ENCODE peak calls at places on chromosome X, in seven cellular contexts. One of them, this sample, is unnamed.

GRCh38 chrX:97616883-97617510 is 733.3 kb downstream of the RPA4 start:
- DNase-seq in upper lobe of left lung: no peak
- DNase-seq in aorta: no peak
- DNase-seq in GM23338: no peak
- DNase-seq in hepatocyte: peak; percentile 44
- DNase-seq in sigmoid colon: no peak
- DNase-seq in heart left ventricle: no peak
- DNase-seq in this sample: no peak

GRCh38 chrX:56853436-56853835 is 124.4 kb downstream of the NBDY start:
- DNase-seq in upper lobe of left lung: no peak
- DNase-seq in aorta: no peak
- DNase-seq in GM23338: no peak
- DNase-seq in hepatocyte: no peak
- DNase-seq in sigmoid colon: no peak
- DNase-seq in heart left ventricle: no peak
- DNase-seq in this sample: no peak

GRCh38 chrX:34656842-34657780 is at the start of gene TMEM47:
- DNase-seq in upper lobe of left lung: peak; percentile 64
- DNase-seq in aorta: peak; percentile 90
- DNase-seq in GM23338: peak; percentile 87
- DNase-seq in hepatocyte: peak; percentile 93
- DNase-seq in sigmoid colon: peak; percentile 86
- DNase-seq in heart left ventricle: peak; percentile 78
- DNase-seq in this sample: peak; percentile 29

GRCh38 chrX:40175416-40176255 is 77.9 kb upstream of the BCOR start:
- DNase-seq in upper lobe of left lung: peak; percentile 75
- DNase-seq in aorta: peak; percentile 88
- DNase-seq in GM23338: peak; percentile 42
- DNase-seq in hepatocyte: peak; percentile 84
- DNase-seq in sigmoid colon: peak; percentile 89
- DNase-seq in heart left ventricle: peak; percentile 82
- DNase-seq in this sample: peak; percentile 78

GRCh38 chrX:87664381-87664780 is 146.8 kb downstream of the KLHL4 start:
- DNase-seq in upper lobe of left lung: no peak
- DNase-seq in aorta: no peak
- DNase-seq in GM23338: peak; percentile 43
- DNase-seq in hepatocyte: peak; percentile 51
- DNase-seq in sigmoid colon: no peak
- DNase-seq in heart left ventricle: no peak
- DNase-seq in this sample: no peak

GRCh38 chrX:69238153-69238959 is 73.1 kb upstream of the PJA1 start:
- DNase-seq in upper lobe of left lung: no peak
- DNase-seq in aorta: peak; percentile 76
- DNase-seq in GM23338: no peak
- DNase-seq in hepatocyte: no peak
- DNase-seq in sigmoid colon: peak; percentile 80
- DNase-seq in heart left ventricle: no peak
- DNase-seq in this sample: no peak

GRCh38 chrX:19964017-19964710 is 26.7 kb downstream of the BCLAF3 start:
- DNase-seq in upper lobe of left lung: no peak
- DNase-seq in aorta: no peak
- DNase-seq in GM23338: no peak
- DNase-seq in hepatocyte: no peak
- DNase-seq in sigmoid colon: no peak
- DNase-seq in heart left ventricle: no peak
- DNase-seq in this sample: no peak

GRCh38 chrX:135707880-135708279 is 5.6 kb upstream of the CT45A1 start:
- DNase-seq in upper lobe of left lung: no peak
- DNase-seq in aorta: no peak
- DNase-seq in GM23338: peak; percentile 86
- DNase-seq in hepatocyte: no peak
- DNase-seq in sigmoid colon: no peak
- DNase-seq in heart left ventricle: no peak
- DNase-seq in this sample: no peak

GRCh38 chrX:6407541-6407940 is 127.4 kb downstream of the VCX3A start:
- DNase-seq in upper lobe of left lung: no peak
- DNase-seq in aorta: no peak
- DNase-seq in GM23338: no peak
- DNase-seq in hepatocyte: no peak
- DNase-seq in sigmoid colon: no peak
- DNase-seq in heart left ventricle: no peak
- DNase-seq in this sample: no peak

GRCh38 chrX:118226060-118226428 is 109.4 kb upstream of the KLHL13 start:
- DNase-seq in upper lobe of left lung: no peak
- DNase-seq in aorta: no peak
- DNase-seq in GM23338: peak; percentile 16
- DNase-seq in hepatocyte: peak; percentile 26
- DNase-seq in sigmoid colon: no peak
- DNase-seq in heart left ventricle: no peak
- DNase-seq in this sample: peak; percentile 40

GRCh38 chrX:103537871-103538387 is 18.6 kb upstream of the RAB40A start:
- DNase-seq in upper lobe of left lung: no peak
- DNase-seq in aorta: no peak
- DNase-seq in GM23338: no peak
- DNase-seq in hepatocyte: no peak
- DNase-seq in sigmoid colon: no peak
- DNase-seq in heart left ventricle: no peak
- DNase-seq in this sample: no peak

GRCh38 chrX:103540145-103540544 is 20.9 kb upstream of the RAB40A start:
- DNase-seq in upper lobe of left lung: no peak
- DNase-seq in aorta: no peak
- DNase-seq in GM23338: no peak
- DNase-seq in hepatocyte: peak; percentile 32
- DNase-seq in sigmoid colon: no peak
- DNase-seq in heart left ventricle: no peak
- DNase-seq in this sample: no peak

GRCh38 chrX:103536732-103537131 is 17.4 kb upstream of the RAB40A start:
- DNase-seq in upper lobe of left lung: no peak
- DNase-seq in aorta: no peak
- DNase-seq in GM23338: no peak
- DNase-seq in hepatocyte: no peak
- DNase-seq in sigmoid colon: no peak
- DNase-seq in heart left ventricle: no peak
- DNase-seq in this sample: no peak

GRCh38 chrX:103538728-103539127 is 19.4 kb upstream of the RAB40A start:
- DNase-seq in upper lobe of left lung: no peak
- DNase-seq in aorta: no peak
- DNase-seq in GM23338: no peak
- DNase-seq in hepatocyte: peak; percentile 35
- DNase-seq in sigmoid colon: no peak
- DNase-seq in heart left ventricle: no peak
- DNase-seq in this sample: no peak

DNA sequence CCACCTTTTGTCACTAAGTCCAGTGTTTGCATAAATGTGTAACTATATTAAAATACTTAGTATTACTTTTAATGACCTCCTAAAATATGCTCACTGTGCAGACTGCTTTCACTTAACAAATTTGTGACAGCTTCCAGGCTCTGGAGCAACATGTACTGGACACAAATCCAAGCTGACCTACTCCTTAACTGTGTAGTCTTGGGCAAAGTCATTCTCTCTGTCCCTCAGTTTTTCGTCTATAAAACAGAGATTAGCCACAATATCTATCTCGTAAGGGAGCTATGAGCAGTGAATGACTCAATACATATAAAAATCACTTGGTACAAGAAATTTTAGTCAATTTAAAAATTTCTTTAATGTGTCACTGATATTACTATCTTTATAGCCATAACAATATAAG is 20.4 kb upstream of the RAB40A start:
- DNase-seq in upper lobe of left lung: no peak
- DNase-seq in aorta: no peak
- DNase-seq in GM23338: no peak
- DNase-seq in hepatocyte: no peak
- DNase-seq in sigmoid colon: no peak
- DNase-seq in heart left ventricle: no peak
- DNase-seq in this sample: no peak
- H3K4me1 ChIP-seq in upper lobe of left lung: no peaks in the 10 kb centered on the region
- H3K4me1 ChIP-seq in aorta: no peaks in the 10 kb centered on the region
- H3K4me1 ChIP-seq in GM23338: no peaks in the 10 kb centered on the region
- H3K4me1 ChIP-seq in hepatocyte: peaks cover 35% of the 10 kb centered on the region
- H3K4me1 ChIP-seq in sigmoid colon: no peaks in the 10 kb centered on the region
- H3K4me1 ChIP-seq in heart left ventricle: no peaks in the 10 kb centered on the region
- H3K4me1 ChIP-seq in this sample: no peaks in the 10 kb centered on the region

GRCh38 chrX:154785711-154786110 is 19.6 kb downstream of the MPP1 start:
- DNase-seq in upper lobe of left lung: no peak
- DNase-seq in aorta: no peak
- DNase-seq in GM23338: no peak
- DNase-seq in hepatocyte: no peak
- DNase-seq in sigmoid colon: no peak
- DNase-seq in heart left ventricle: no peak
- DNase-seq in this sample: no peak

GRCh38 chrX:154780968-154781367 is 18.3 kb downstream of the DKC1 start:
- DNase-seq in upper lobe of left lung: no peak
- DNase-seq in aorta: no peak
- DNase-seq in GM23338: no peak
- DNase-seq in hepatocyte: no peak
- DNase-seq in sigmoid colon: no peak
- DNase-seq in heart left ventricle: no peak
- DNase-seq in this sample: no peak

GRCh38 chrX:154779261-154779660 is 16.6 kb downstream of the DKC1 start:
- DNase-seq in upper lobe of left lung: no peak
- DNase-seq in aorta: no peak
- DNase-seq in GM23338: no peak
- DNase-seq in hepatocyte: no peak
- DNase-seq in sigmoid colon: no peak
- DNase-seq in heart left ventricle: no peak
- DNase-seq in this sample: no peak

DNA sequence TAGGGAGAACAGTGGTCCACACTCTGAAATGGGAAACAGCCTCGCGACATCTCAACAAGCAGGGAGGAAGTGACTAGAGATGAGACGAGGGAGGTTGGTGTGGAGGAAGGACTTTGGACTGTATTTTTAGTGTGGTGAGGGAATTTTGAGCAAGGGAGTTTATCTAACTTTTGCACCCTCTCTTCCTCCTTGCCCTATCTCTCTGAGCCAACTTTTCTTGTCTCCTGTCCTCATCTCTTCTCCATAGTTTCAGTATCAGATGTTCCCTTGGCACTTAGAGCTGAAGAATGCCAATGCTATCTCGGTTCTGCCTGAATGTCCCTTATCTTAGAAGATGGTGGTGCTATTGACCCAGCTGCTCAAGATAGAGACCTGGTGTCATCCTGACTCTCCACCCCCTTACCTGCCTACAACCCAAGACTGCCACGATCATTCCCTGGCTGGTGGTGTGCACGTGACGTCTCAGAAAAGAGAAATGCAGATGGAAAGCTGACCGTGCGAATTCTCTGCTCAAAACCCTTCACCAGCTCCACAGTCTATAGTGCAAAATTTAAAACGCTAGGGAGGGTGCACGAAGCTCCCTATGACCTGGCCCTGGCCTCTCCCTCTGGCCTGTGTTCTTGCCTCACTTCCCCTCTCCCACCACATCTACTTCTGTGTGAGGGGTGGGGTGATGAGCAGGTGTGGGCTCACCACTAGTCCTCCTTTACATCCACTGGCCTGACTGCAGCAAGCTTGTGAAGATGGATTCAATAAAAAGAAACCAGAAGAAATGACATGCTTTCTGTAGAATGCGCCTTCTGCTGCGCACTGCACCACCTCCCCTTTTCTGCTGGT is 20.9 kb downstream of the MPP1 start:
- DNase-seq in upper lobe of left lung: no peak
- DNase-seq in aorta: no peak
- DNase-seq in GM23338: no peak
- DNase-seq in hepatocyte: no peak
- DNase-seq in sigmoid colon: no peak
- DNase-seq in heart left ventricle: no peak
- DNase-seq in this sample: no peak
- H3K4me3 ChIP-seq in upper lobe of left lung: no peak overlapping the region
- H3K4me3 ChIP-seq in aorta: no peak overlapping the region
- H3K4me3 ChIP-seq in GM23338: no peak overlapping the region
- H3K4me3 ChIP-seq in hepatocyte: no peak overlapping the region
- H3K4me3 ChIP-seq in sigmoid colon: no peak overlapping the region
- H3K4me3 ChIP-seq in heart left ventricle: no peak overlapping the region
- H3K4me3 ChIP-seq in this sample: no peak overlapping the region

DNA sequence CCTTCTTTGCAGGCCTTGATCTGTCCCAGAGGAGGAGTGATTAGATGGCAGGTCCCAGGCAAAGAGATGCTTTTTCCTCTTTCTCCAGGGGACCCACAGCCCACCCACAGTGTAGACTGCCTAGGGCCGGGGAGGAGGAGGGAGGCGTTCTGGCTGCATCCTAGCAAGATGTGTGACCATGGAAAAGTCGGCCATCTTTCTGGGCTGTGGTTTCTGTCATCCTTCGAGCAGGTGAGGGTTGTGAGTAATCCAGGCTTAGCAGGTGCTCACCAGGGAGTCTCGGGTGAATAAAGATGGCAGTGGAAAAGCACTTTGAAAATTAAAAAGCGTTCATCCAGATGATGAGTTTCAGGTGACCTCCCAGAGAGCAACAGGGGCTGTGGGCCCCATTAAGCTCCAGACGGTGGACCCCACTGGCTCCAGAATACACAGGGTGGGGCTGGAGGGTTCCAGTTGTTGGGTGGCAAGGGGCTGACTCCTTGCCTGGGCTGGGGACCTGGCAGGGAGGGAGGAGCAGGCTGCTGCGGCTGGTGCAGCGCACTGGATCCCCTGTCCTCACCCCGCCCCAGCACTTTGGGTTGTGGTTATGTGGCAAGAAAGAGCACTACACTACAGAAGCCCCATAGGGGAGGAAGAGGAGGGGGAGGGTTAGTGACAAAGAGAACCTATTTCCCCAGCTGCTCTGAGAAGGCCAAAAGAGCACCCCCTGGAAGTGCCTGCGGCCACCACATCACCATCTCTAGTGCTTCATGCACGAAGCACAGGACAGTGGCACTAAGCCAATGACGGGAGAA is 23.7 kb downstream of the ELF4 start:
- DNase-seq in upper lobe of left lung: peak; percentile 63
- DNase-seq in aorta: no peak
- DNase-seq in GM23338: no peak
- DNase-seq in hepatocyte: no peak
- DNase-seq in sigmoid colon: no peak
- DNase-seq in heart left ventricle: no peak
- DNase-seq in this sample: peak; percentile 45
- H3K4me1 ChIP-seq in upper lobe of left lung: peaks cover 27% of the 10 kb centered on the region
- H3K4me1 ChIP-seq in aorta: no peaks in the 10 kb centered on the region
- H3K4me1 ChIP-seq in GM23338: peaks cover 3% of the 10 kb centered on the region
- H3K4me1 ChIP-seq in hepatocyte: peaks cover 4% of the 10 kb centered on the region
- H3K4me1 ChIP-seq in sigmoid colon: peaks cover 12% of the 10 kb centered on the region
- H3K4me1 ChIP-seq in heart left ventricle: peaks cover 4% of the 10 kb centered on the region
- H3K4me1 ChIP-seq in this sample: peaks cover 3% of the 10 kb centered on the region

GRCh38 chrX:71953946-71954345 is 43.3 kb downstream of the NHSL2 start:
- DNase-seq in upper lobe of left lung: no peak
- DNase-seq in aorta: no peak
- DNase-seq in GM23338: no peak
- DNase-seq in hepatocyte: no peak
- DNase-seq in sigmoid colon: no peak
- DNase-seq in heart left ventricle: no peak
- DNase-seq in this sample: no peak

GRCh38 chrX:71955530-71956120 is 45.0 kb downstream of the NHSL2 start:
- DNase-seq in upper lobe of left lung: no peak
- DNase-seq in aorta: no peak
- DNase-seq in GM23338: no peak
- DNase-seq in hepatocyte: no peak
- DNase-seq in sigmoid colon: no peak
- DNase-seq in heart left ventricle: no peak
- DNase-seq in this sample: no peak

GRCh38 chrX:71954458-71954857 is 43.8 kb downstream of the NHSL2 start:
- DNase-seq in upper lobe of left lung: no peak
- DNase-seq in aorta: no peak
- DNase-seq in GM23338: no peak
- DNase-seq in hepatocyte: no peak
- DNase-seq in sigmoid colon: no peak
- DNase-seq in heart left ventricle: no peak
- DNase-seq in this sample: no peak

GRCh38 chrX:71950066-71950465 is 39.4 kb downstream of the NHSL2 start:
- DNase-seq in upper lobe of left lung: no peak
- DNase-seq in aorta: no peak
- DNase-seq in GM23338: no peak
- DNase-seq in hepatocyte: no peak
- DNase-seq in sigmoid colon: no peak
- DNase-seq in heart left ventricle: no peak
- DNase-seq in this sample: no peak

GRCh38 chrX:71953391-71953790 is 42.7 kb downstream of the NHSL2 start:
- DNase-seq in upper lobe of left lung: no peak
- DNase-seq in aorta: no peak
- DNase-seq in GM23338: no peak
- DNase-seq in hepatocyte: no peak
- DNase-seq in sigmoid colon: no peak
- DNase-seq in heart left ventricle: no peak
- DNase-seq in this sample: no peak
- H3K4me3 ChIP-seq in upper lobe of left lung: no peak overlapping the region
- H3K4me3 ChIP-seq in aorta: no peak overlapping the region
- H3K4me3 ChIP-seq in GM23338: no peak overlapping the region
- H3K4me3 ChIP-seq in hepatocyte: no peak overlapping the region
- H3K4me3 ChIP-seq in sigmoid colon: no peak overlapping the region
- H3K4me3 ChIP-seq in heart left ventricle: no peak overlapping the region
- H3K4me3 ChIP-seq in this sample: no peak overlapping the region